ENCODE peak calls at places on chromosomes 3 and 15, in four cellular contexts. Y, D, J and C are unnamed samples.

GRCh38 chr3:98070840-98071239 is 16.1 kb upstream of the OR5AC2 start:
- DNase-seq in D (no peak), Y (no peak), J (no peak), C (no peak)

GRCh38 chr15:77482570-77482969 is 61.9 kb downstream of the HMG20A start:
- DNase-seq in D (no peak), Y (no peak), J (no peak), C (no peak)

GRCh38 chr15:52337961-52338535 is 42.4 kb upstream of the MYO5C start:
- DNase-seq in D (no peak), J (no peak), Y (no peak), C (no peak)

GRCh38 chr15:22941179-22941578 is 39.0 kb downstream of the CYFIP1 start:
- DNase-seq in J (no peak), D (no peak), Y (no peak), C (no peak)

GRCh38 chr3:99256788-99257187 is 355.3 kb upstream of the DCBLD2 start:
- DNase-seq in D (no peak), Y (no peak), J (no peak), C (no peak)

GRCh38 chr15:25800761-25801515 is 62.2 kb downstream of the ATP10A start:
- DNase-seq in Y (no peak), J (no peak), D (no peak), C (peak; percentile 74)

GRCh38 chr3:14925729-14926591 is 21.4 kb upstream of the NR2C2 start:
- DNase-seq in J (no peak), D (no peak), Y (no peak), C (no peak)

GRCh38 chr3:100463646-100464155 is 28.7 kb upstream of the TMEM45A start:
- DNase-seq in D (no peak), Y (no peak), J (no peak), C (no peak)

GRCh38 chr3:179717219-179717618 is 64.4 kb downstream of the USP13 start:
- DNase-seq in Y (no peak), D (no peak), J (no peak), C (no peak)

GRCh38 chr3:14522129-14522691 is 17.9 kb downstream of the GRIP2 start:
- DNase-seq in D (no peak), Y (no peak), J (no peak), C (no peak)

GRCh38 chr3:130850044-130850797 is 43.7 kb upstream of the ATP2C1 start:
- DNase-seq in D (no peak), J (no peak), Y (no peak), C (no peak)

GRCh38 chr15:98412852-98413251 is 235.5 kb upstream of the IGF1R start:
- DNase-seq in Y (no peak), D (no peak), J (no peak), C (no peak)

GRCh38 chr15:99226802-99227201 is 22.6 kb downstream of the TTC23 start:
- DNase-seq in D (no peak), Y (no peak), J (no peak), C (no peak)

GRCh38 chr3:139394116-139394515 is 4.7 kb upstream of the COPB2 start:
- DNase-seq in Y (no peak), J (no peak), D (no peak), C (no peak)

GRCh38 chr3:173957646-173958045 is 560.1 kb downstream of the NLGN1 start:
- DNase-seq in Y (peak; percentile 33), J (no peak), D (no peak), C (no peak)

GRCh38 chr15:48002772-48003171 is 118.0 kb upstream of the SLC24A5 start:
- DNase-seq in Y (no peak), D (no peak), J (no peak), C (no peak)

GRCh38 chr3:58474967-58475578 is 16.8 kb upstream of the KCTD6 start:
- DNase-seq in J (no peak), Y (no peak), D (no peak), C (no peak)

GRCh38 chr3:151008699-151009098 is 36.2 kb upstream of the CLRN1 start:
- DNase-seq in J (no peak), D (no peak), Y (no peak), C (no peak)

GRCh38 chr3:107525954-107526305 is 3.2 kb downstream of the BBX start:
- DNase-seq in Y (no peak), J (no peak), D (no peak), C (no peak)

GRCh38 chr3:182389041-182389815 is 404.1 kb upstream of the ATP11B start:
- DNase-seq in Y (no peak), J (no peak), D (no peak), C (no peak)

GRCh38 chr3:159964166-159964973 is 24.3 kb upstream of the IL12A start:
- DNase-seq in D (no peak), J (no peak), Y (no peak), C (no peak)

DNA sequence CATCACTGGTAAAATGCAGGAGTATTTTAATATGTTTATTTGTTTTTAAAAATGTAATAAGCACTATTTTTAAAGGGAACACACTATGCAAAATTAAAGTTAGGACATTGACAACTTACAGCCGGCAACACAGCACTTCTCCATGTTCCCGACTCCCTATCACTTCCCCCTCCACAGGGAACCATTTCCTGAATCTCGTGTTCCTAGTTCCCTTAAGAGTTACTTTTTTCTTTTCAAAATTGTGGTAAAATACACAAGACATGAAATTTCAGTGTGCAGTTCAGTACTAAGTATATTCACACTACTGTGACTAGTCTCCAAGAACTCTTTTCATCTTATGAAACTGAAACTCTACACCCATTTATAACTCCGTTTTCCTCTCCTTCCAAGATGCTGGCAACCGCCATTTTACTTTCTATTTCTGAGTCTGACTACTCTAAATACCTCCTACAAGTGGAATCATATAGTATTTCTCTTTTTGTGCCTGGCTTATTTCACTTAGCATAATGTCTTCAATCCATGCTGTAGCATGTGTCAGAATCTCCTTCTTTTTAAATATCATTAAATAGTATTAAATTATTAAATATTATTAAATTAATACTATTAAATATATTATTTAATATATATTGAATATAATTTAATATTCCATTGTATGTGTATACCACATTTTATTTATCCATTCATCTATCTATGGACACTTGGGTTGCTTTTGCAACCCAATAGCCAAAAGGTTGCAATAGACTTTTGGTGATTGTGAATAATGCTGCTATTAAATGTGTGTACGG is 25.9 kb upstream of the UBE2Q2 start:
- DNase-seq in Y (no peak), D (no peak), J (no peak), C (no peak)
- H3K27ac ChIP-seq in Y (no peak overlapping the region), D (no peak overlapping the region), J (no peak overlapping the region), C (no peak overlapping the region)

DNA sequence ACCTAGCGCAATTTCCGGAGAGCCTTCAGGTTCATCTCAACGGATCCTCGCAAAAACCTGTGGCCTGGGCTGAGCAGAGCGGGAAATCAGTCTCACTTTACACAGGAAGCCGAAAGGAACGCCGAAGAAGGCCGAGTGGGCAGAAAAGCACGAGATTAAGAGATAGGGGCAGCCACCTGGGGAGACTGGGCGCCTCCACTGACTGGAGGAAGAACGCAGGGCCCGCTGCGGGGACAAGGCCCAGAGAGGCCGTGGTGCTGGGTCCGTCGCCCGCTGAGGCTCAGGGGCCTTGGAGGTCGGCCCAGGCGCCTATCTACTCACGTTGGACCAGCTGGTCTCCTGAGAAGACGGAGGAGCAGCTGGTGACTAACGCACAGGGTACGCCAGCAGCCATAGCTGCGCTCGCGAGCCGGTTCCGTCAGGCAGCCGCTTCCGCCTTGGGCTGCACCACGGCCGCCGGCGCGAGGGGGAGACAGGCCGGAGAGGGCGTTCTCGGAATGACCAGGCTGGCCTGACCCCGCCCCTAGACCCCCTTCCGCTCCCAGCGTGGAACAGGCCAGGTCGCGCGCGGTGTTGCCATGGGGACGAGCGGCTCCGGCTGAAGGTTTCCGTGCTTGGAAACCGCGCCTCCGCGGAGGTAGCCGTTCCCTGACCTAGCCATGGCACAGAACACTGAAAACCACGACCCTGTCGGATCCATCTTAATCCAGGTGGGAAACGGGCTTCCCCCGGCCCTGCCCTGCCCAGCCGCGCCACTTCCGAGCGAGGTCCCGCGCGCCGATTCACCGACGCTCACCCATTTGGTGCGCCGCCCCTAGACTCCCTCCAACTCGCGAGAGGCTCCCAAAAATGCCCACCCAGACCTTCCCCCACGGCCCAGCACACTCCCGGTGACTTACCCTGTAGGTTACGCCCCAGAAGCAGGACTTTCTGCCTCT is at the start of the genes AAGAB and IQCH:
- DNase-seq in D (peak; percentile 94), J (peak; percentile 96), Y (peak; percentile 100), C (peak; percentile 96)
- TF ChIP-seq POLR2A in D (peak; percentile 39), J (peak; percentile 35), Y (no peak), C (no peak)

GRCh38 chr3:5022187-5022965 is 43.1 kb downstream of the BHLHE40 start:
- DNase-seq in D (no peak), J (no peak), Y (no peak), C (no peak)

GRCh38 chr3:5023777-5024346 is 44.6 kb downstream of the BHLHE40 start:
- DNase-seq in Y (no peak), D (no peak), J (no peak), C (no peak)

GRCh38 chr3:5021116-5021515 is 41.9 kb downstream of the BHLHE40 start:
- DNase-seq in J (no peak), Y (no peak), D (no peak), C (no peak)

GRCh38 chr3:5021571-5022092 is 42.4 kb downstream of the BHLHE40 start:
- DNase-seq in D (no peak), Y (peak; percentile 36), J (no peak), C (no peak)

GRCh38 chr3:5022966-5023776 is 43.9 kb downstream of the BHLHE40 start:
- DNase-seq in J (peak; percentile 77), D (no peak), Y (no peak), C (no peak)
- H3K27ac ChIP-seq in J (peak overlapping the region; percentile 64), D (peak overlapping the region; percentile 60), Y (no peak overlapping the region), C (peak overlapping the region; percentile 69)

GRCh38 chr15:96331141-96331941 is 841 bp downstream of the NR2F2 start:
- DNase-seq in D (no peak), Y (no peak), J (no peak), C (no peak)

GRCh38 chr15:96329403-96329981 is 1.0 kb upstream of the NR2F2 start:
- DNase-seq in Y (no peak), D (no peak), J (no peak), C (no peak)

GRCh38 chr15:96330064-96330449 is 443 bp upstream of the NR2F2 start:
- DNase-seq in Y (peak; percentile 80), J (peak; percentile 80), D (peak; percentile 50), C (no peak)

GRCh38 chr15:96331942-96332853 is 1.7 kb downstream of the NR2F2 start:
- DNase-seq in J (no peak), D (no peak), Y (no peak), C (no peak)

DNA sequence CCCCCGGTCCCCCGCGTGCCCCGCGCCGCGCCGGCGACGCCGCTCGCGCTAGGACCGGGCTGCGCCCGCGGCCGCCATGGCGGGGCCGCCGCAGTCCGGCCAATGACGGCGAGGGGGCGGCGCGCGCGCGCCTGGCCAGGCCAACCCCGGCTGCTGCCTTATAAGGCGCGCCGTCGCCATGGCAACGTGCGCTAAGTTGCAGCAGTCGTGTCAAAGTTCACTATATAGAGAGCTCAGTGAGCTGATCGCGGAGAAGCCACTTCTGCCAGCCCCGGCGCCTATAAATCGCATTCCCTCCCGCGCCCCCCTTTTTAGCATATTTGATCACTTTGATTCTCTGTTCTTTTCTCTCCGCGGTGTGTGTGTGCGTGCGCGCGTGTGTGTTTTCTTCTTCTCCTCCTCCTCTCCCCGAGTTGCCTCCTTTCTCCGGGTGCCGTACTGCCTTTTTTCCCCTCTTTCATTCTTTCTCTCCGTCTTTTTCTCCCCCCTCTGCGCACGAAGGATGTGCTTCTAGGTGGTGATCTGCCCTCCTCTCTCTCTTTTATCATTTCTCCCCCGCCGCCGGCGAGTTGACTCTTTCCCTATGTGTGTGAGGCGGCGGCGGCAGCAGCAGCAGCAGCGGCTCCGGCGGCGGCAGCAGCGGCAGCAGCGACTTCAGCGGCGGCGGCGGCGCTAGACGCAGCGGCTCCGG is at the start of gene NR2F2:
- DNase-seq in J (peak; percentile 99), Y (peak; percentile 89), D (peak; percentile 98), C (peak; percentile 98)
- TF ChIP-seq POLR2A in J (peak; percentile 97), Y (peak; percentile 28), D (peak; percentile 95), C (no peak)